ENCODE peak calls at places on chromosomes 13 and 19, in four cellular contexts. Q is endodermal cell; N is CD8-positive, alpha-beta T cell; Z is dorsolateral prefrontal cortex. A is an unnamed sample.
A peak's percentile ranks its signal among the peaks of the same experiment; 100 is the strongest.

GRCh38 chr13:32081591-32081990 is 50.0 kb downstream of the FRY start:
- DNase-seq in Q (no peak), Z (no peak), N (no peak), A (no peak)

GRCh38 chr13:111255228-111255790 is 65.1 kb upstream of the TEX29 start:
- DNase-seq in Z (no peak), N (no peak), Q (peak; percentile 22), A (no peak)

GRCh38 chr13:59906413-59907027 is 257.2 kb downstream of the DIAPH3 start:
- DNase-seq in N (no peak), Q (no peak), Z (no peak), A (peak; percentile 8)

GRCh38 chr13:40639226-40639681 is 27.2 kb downstream of the FOXO1 start:
- DNase-seq in Q (no peak), Z (no peak), N (no peak), A (no peak)

GRCh38 chr19:44927746-44928145 is 13.3 kb downstream of the APOC1 start:
- DNase-seq in Z (no peak), Q (no peak), N (no peak), A (no peak)

GRCh38 chr13:49320975-49321374 is 73.2 kb downstream of the CDADC1 start:
- DNase-seq in Z (no peak), Q (no peak), N (no peak), A (no peak)

GRCh38 chr19:5934779-5935472 is 20.9 kb downstream of the CAPS start:
- DNase-seq in Z (no peak), N (no peak), Q (no peak), A (no peak)

GRCh38 chr19:49017666-49018351 is 918 bp upstream of the LHB start:
- DNase-seq in Q (peak; percentile 87), N (peak; percentile 57), Z (peak; percentile 17), A (peak; percentile 89)

GRCh38 chr13:98443329-98443728 is 133.6 kb downstream of the STK24 start:
- DNase-seq in N (no peak), Z (no peak), Q (no peak), A (no peak)

GRCh38 chr13:95060120-95060519 is 241.1 kb downstream of the ABCC4 start:
- DNase-seq in Z (no peak), N (no peak), Q (no peak), A (no peak)

GRCh38 chr13:25738797-25739196 is 313.0 kb downstream of the SHISA2 start:
- DNase-seq in Z (no peak), N (no peak), Q (no peak), A (no peak)

GRCh38 chr13:94950303-94950702 is 238.0 kb upstream of the SOX21 start:
- DNase-seq in Z (no peak), Q (peak; percentile 72), N (no peak), A (peak; percentile 24)

GRCh38 chr19:49335071-49335783 is at the start of gene CD37:
- DNase-seq in Q (peak; percentile 44), N (peak; percentile 24), Z (no peak), A (peak; percentile 41)

GRCh38 chr13:59178344-59178743 is 985.4 kb downstream of the DIAPH3 start:
- DNase-seq in Q (peak; percentile 51), Z (no peak), N (no peak), A (peak; percentile 35)

GRCh38 chr13:33509642-33510229 is 224.2 kb upstream of the STARD13 start:
- DNase-seq in N (no peak), Q (no peak), Z (peak; percentile 7), A (no peak)

GRCh38 chr19:45922281-45922680 is 7.7 kb upstream of the NANOS2 start:
- DNase-seq in Q (peak; percentile 83), Z (no peak), N (no peak), A (peak; percentile 71)

GRCh38 chr19:49921871-49922755 is 6.9 kb upstream of the ATF5 start:
- DNase-seq in N (no peak), Q (peak; percentile 44), Z (no peak), A (peak; percentile 61)

GRCh38 chr13:45328661-45329105 is 12.3 kb downstream of the TPT1 start:
- DNase-seq in Z (no peak), N (no peak), Q (no peak), A (no peak)

GRCh38 chr13:112967666-112968379 is 1.2 kb upstream of the MCF2L start:
- DNase-seq in N (no peak), Z (peak; percentile 1), Q (no peak), A (no peak)

GRCh38 chr13:76791290-76791664 is 94.9 kb downstream of the KCTD12 start:
- DNase-seq in Z (no peak), Q (no peak), N (no peak), A (no peak)

GRCh38 chr13:34037636-34038325 is 219.8 kb downstream of the RFC3 start:
- DNase-seq in Z (no peak), Q (peak; percentile 51), N (no peak), A (no peak)

GRCh38 chr13:26482451-26483197 is 74.9 kb upstream of the WASF3 start:
- DNase-seq in Z (peak; percentile 49), N (peak; percentile 42), Q (peak; percentile 93), A (peak; percentile 77)

GRCh38 chr13:28047784-28048388 is 52.5 kb downstream of the FLT3 start:
- DNase-seq in N (no peak), Z (no peak), Q (no peak), A (no peak)

GRCh38 chr13:93847162-93847561 is 620.6 kb downstream of the GPC6 start:
- DNase-seq in N (no peak), Z (no peak), Q (no peak), A (no peak)

GRCh38 chr13:79679334-79679733 is 198.4 kb downstream of the NDFIP2 start:
- DNase-seq in Q (peak; percentile 90), Z (peak; percentile 43), N (no peak), A (peak; percentile 23)

GRCh38 chr13:45048890-45049407 is 59.6 kb downstream of the GPALPP1 start:
- DNase-seq in Q (peak; percentile 66), Z (no peak), N (no peak), A (no peak)

GRCh38 chr13:35716186-35716585 is 239.7 kb upstream of the MAB21L1 start:
- DNase-seq in Q (no peak), N (no peak), Z (no peak), A (no peak)

GRCh38 chr19:50328257-50329145 is 676 bp downstream of the KCNC3 start:
- DNase-seq in Z (peak; percentile 51), Q (peak; percentile 72), N (no peak), A (peak; percentile 81)

GRCh38 chr19:54388001-54388802 is 23.5 kb upstream of the LAIR1 start:
- DNase-seq in Z (no peak), Q (no peak), N (no peak), A (peak; percentile 45)

GRCh38 chr19:703651-704446 is 4.9 kb upstream of the PALM start:
- DNase-seq in N (peak; percentile 48), Q (peak; percentile 99), Z (no peak), A (peak; percentile 100)

GRCh38 chr13:43132911-43133310 is 109.5 kb downstream of the DNAJC15 start:
- DNase-seq in N (no peak), Z (no peak), Q (no peak), A (no peak)

GRCh38 chr19:31583148-31583547 is 233.9 kb upstream of the TSHZ3 start:
- DNase-seq in Z (no peak), N (no peak), Q (peak; percentile 3), A (no peak)

GRCh38 chr19:4531562-4532165 is 3.4 kb downstream of the PLIN5 start:
- DNase-seq in Q (no peak), Z (no peak), N (no peak), A (peak; percentile 64)

GRCh38 chr19:4388171-4389063 is 11.9 kb downstream of the SH3GL1 start:
- DNase-seq in Q (no peak), Z (no peak), N (no peak), A (peak; percentile 56)

GRCh38 chr19:51473009-51473707 is 5.2 kb upstream of the CEACAM18 start:
- DNase-seq in N (peak; percentile 49), Q (peak; percentile 90), Z (peak; percentile 64), A (peak; percentile 82)

GRCh38 chr19:13208131-13208963 is 58.1 kb downstream of the IER2 start:
- DNase-seq in N (peak; percentile 13), Z (no peak), Q (peak; percentile 55), A (peak; percentile 75)

GRCh38 chr19:13206581-13206980 is 56.4 kb downstream of the IER2 start:
- DNase-seq in Q (no peak), Z (no peak), N (no peak), A (peak; percentile 36)

GRCh38 chr19:13208964-13209796 is 59.0 kb downstream of the IER2 start:
- DNase-seq in Z (no peak), N (no peak), Q (peak; percentile 80), A (peak; percentile 85)

GRCh38 chr19:13209797-13210775 is 59.9 kb downstream of the IER2 start:
- DNase-seq in Z (no peak), N (no peak), Q (no peak), A (peak; percentile 64)

GRCh38 chr19:13207237-13208130 is 57.3 kb downstream of the IER2 start:
- DNase-seq in Z (no peak), Q (peak; percentile 48), N (no peak), A (peak; percentile 79)
- H3K27me3 ChIP-seq in Z (no peaks in the 10 kb centered on the region), Q (no peaks in the 10 kb centered on the region), N (no peaks in the 10 kb centered on the region), A (no peaks in the 10 kb centered on the region)

DNA sequence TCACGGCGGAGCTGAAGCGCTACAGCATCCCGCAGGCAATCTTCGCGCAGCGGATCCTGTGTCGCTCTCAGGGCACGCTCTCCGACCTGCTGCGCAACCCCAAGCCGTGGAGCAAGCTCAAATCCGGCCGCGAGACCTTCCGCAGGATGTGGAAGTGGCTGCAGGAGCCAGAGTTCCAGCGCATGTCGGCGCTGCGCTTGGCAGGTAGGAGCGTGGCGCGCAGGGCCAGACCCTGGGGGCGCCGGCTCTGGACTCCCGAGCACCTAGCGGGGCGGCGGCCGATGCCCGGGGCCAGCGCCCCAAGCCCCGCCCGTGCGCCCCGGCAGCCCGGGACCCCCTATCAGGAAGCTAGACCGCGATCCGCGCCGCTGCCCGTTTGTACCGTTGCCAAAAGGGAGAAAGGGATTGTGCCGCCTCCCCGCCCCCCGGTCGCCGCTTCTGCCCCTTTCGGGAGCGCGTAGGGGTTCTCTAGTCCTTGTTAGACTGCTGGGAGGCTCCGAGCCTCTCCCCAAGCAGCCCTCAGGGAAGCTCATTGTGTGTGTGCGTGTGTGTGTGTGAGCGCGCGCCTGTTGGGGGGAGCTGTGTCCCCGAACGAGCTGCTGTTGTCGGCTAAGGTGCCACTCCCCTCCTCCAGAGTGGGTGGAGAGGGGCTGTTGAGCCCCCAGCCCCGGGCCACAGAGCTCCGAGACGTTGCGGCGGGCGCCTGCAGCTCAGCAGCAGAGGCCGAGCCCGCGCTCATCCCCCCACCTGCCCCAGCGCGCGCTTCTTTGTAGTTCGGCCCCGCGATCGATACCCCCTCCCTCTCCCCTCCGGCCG is 1.6 kb downstream of the ONECUT3 start:
- DNase-seq in Q (peak; percentile 75), Z (no peak), N (no peak), A (peak; percentile 83)
- H3K4me3 ChIP-seq in Q (no peak overlapping the region), Z (no peak overlapping the region), N (no peak overlapping the region), A (peak overlapping the region; percentile 8)

GRCh38 chr13:74678308-74678958 is 544.2 kb upstream of the KLF12 start:
- DNase-seq in Z (no peak), N (no peak), Q (no peak), A (no peak)

GRCh38 chr13:74675185-74675584 is 541.0 kb upstream of the KLF12 start:
- DNase-seq in Q (no peak), N (no peak), Z (no peak), A (no peak)

GRCh38 chr13:74669149-74669548 is 534.9 kb upstream of the KLF12 start:
- DNase-seq in Q (no peak), N (no peak), Z (no peak), A (no peak)

DNA sequence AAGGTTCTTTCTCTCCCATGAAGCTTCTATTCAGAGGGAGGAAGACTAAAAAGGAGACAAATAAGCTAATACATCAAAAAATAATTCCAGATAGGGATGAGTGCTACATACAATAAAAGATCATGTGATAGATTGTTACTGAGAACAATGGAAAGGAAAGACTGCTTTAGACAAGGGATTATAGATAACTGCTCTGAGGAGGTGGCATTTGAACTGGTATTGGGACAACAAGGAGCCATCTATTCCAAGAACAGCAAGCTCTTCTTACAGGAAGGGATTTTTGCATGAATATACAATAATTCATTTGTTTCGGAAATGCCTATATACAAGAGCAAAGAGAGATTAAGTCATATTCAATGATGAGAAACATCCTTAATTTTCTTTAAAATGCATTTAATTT is 540.5 kb upstream of the KLF12 start:
- DNase-seq in Q (no peak), Z (no peak), N (no peak), A (no peak)
- H3K27me3 ChIP-seq in Q (no peaks in the 10 kb centered on the region), Z (no peaks in the 10 kb centered on the region), N (no peaks in the 10 kb centered on the region), A (no peaks in the 10 kb centered on the region)

GRCh38 chr13:48123827-48124226 is 28.9 kb upstream of the MED4 start:
- DNase-seq in Q (no peak), Z (no peak), N (no peak), A (no peak)
- H3K4me3 ChIP-seq in Q (no peak overlapping the region), Z (no peak overlapping the region), N (no peak overlapping the region), A (no peak overlapping the region)

A was measured in H7.